ENCODE peak calls at places on chromosomes 16 and 17, in four cellular contexts. One of them, this sample, is unnamed.

GRCh38 chr16:69564845-69565610 is 738 bp upstream of the NFAT5 start:
- DNase-seq in PC-3: no peak
- DNase-seq in tibial nerve: no peak
- DNase-seq in dorsolateral prefrontal cortex: no peak
- DNase-seq in this sample: peak

GRCh38 chr16:1535391-1536291 is 2.2 kb downstream of the TMEM204 start:
- DNase-seq in tibial nerve: no peak
- DNase-seq in PC-3: no peak
- DNase-seq in dorsolateral prefrontal cortex: no peak
- DNase-seq in this sample: no peak

GRCh38 chr17:71184716-71185115 is 936.1 kb upstream of the SOX9 start:
- DNase-seq in tibial nerve: no peak
- DNase-seq in PC-3: no peak
- DNase-seq in dorsolateral prefrontal cortex: no peak
- DNase-seq in this sample: no peak

GRCh38 chr17:48878920-48879898 is 13.4 kb upstream of the ATP5MC1 start:
- DNase-seq in PC-3: peak
- DNase-seq in tibial nerve: no peak
- DNase-seq in dorsolateral prefrontal cortex: peak
- DNase-seq in this sample: peak

GRCh38 chr16:81392011-81392410 is 52.6 kb upstream of the CMIP start:
- DNase-seq in tibial nerve: no peak
- DNase-seq in PC-3: no peak
- DNase-seq in dorsolateral prefrontal cortex: no peak
- DNase-seq in this sample: no peak

GRCh38 chr16:48542020-48542473 is 67.9 kb downstream of the N4BP1 start:
- DNase-seq in dorsolateral prefrontal cortex: peak
- DNase-seq in PC-3: peak
- DNase-seq in tibial nerve: peak
- DNase-seq in this sample: no peak

GRCh38 chr16:84603115-84603816 is 14.6 kb downstream of the COTL1 start:
- DNase-seq in tibial nerve: peak
- DNase-seq in dorsolateral prefrontal cortex: peak
- DNase-seq in PC-3: peak
- DNase-seq in this sample: no peak

GRCh38 chr17:75517277-75517865 is 1.0 kb downstream of the TSEN54 start:
- DNase-seq in tibial nerve: no peak
- DNase-seq in dorsolateral prefrontal cortex: no peak
- DNase-seq in PC-3: peak
- DNase-seq in this sample: peak

GRCh38 chr16:85253127-85253941 is 141.1 kb upstream of the CIBAR2 start:
- DNase-seq in tibial nerve: no peak
- DNase-seq in PC-3: peak
- DNase-seq in dorsolateral prefrontal cortex: peak
- DNase-seq in this sample: peak

GRCh38 chr16:50323335-50324011 is 45.3 kb downstream of the BRD7 start:
- DNase-seq in tibial nerve: no peak
- DNase-seq in dorsolateral prefrontal cortex: no peak
- DNase-seq in PC-3: peak
- DNase-seq in this sample: peak

GRCh38 chr16:23857256-23857891 is 21.6 kb downstream of the PRKCB start:
- DNase-seq in dorsolateral prefrontal cortex: no peak
- DNase-seq in tibial nerve: no peak
- DNase-seq in PC-3: no peak
- DNase-seq in this sample: no peak

GRCh38 chr17:72387487-72387886 is 266.7 kb downstream of the SOX9 start:
- DNase-seq in PC-3: peak
- DNase-seq in dorsolateral prefrontal cortex: no peak
- DNase-seq in tibial nerve: no peak
- DNase-seq in this sample: no peak

GRCh38 chr17:63444457-63444856 is 1.6 kb downstream of the CYB561 start:
- DNase-seq in tibial nerve: no peak
- DNase-seq in PC-3: no peak
- DNase-seq in dorsolateral prefrontal cortex: no peak
- DNase-seq in this sample: no peak

This sample was measured in MM.1S.